ENCODE peak calls at places on chromosomes 5 and 9, in seven cellular contexts. V is HepG2, E is ovary, R is SK-N-SH, C is suprapubic skin, Z is stomach, K is GM12878. D is an unnamed sample.

GRCh38 chr5:125526940-125527339 is 780.5 kb upstream of the ZNF608 start:
- DNase-seq in V (no peak), E (no peak), R (no peak), C (no peak), Z (no peak), K (no peak), D (peak)

GRCh38 chr9:126907058-126907457 is 7.5 kb upstream of the RALGPS1 start:
- DNase-seq in V (no peak), E (no peak), R (no peak), C (no peak), Z (no peak), K (no peak), D (no peak)

GRCh38 chr9:89625721-89626687 is 21.2 kb downstream of the GADD45G start:
- DNase-seq in V (peak), E (no peak), R (no peak), C (no peak), Z (no peak), K (no peak), D (no peak)

GRCh38 chr5:103434057-103434456 is 128.5 kb downstream of the NUDT12 start:
- DNase-seq in V (no peak), E (no peak), R (no peak), C (no peak), Z (no peak), K (no peak), D (no peak)

GRCh38 chr5:17223375-17224185 is 6.1 kb downstream of the BASP1 start:
- DNase-seq in V (no peak), E (no peak), R (no peak), C (no peak), Z (no peak), K (no peak), D (no peak)

GRCh38 chr9:21326526-21327139 is 8.6 kb downstream of the KLHL9 start:
- DNase-seq in V (peak), E (no peak), R (peak), C (no peak), Z (no peak), K (peak), D (no peak)

GRCh38 chr5:60883229-60883628 is 39.2 kb upstream of the ELOVL7 start:
- DNase-seq in V (peak), E (no peak), R (peak), C (no peak), Z (no peak), K (no peak), D (no peak)

GRCh38 chr9:119955276-119955675 is 586.0 kb upstream of the BRINP1 start:
- DNase-seq in V (no peak), E (no peak), R (no peak), C (no peak), Z (no peak), K (no peak), D (no peak)

GRCh38 chr5:68593211-68593701 is 377.7 kb downstream of the PIK3R1 start:
- DNase-seq in V (no peak), E (no peak), R (no peak), C (no peak), Z (peak), K (no peak), D (no peak)

GRCh38 chr9:137811283-137811870 is 66.2 kb upstream of the CACNA1B start:
- DNase-seq in V (no peak), E (no peak), R (no peak), C (peak), Z (no peak), K (no peak), D (no peak)

GRCh38 chr5:128274441-128274840 is 190.9 kb downstream of the SLC12A2 start:
- DNase-seq in V (no peak), E (no peak), R (no peak), C (no peak), Z (no peak), K (no peak), D (no peak)

GRCh38 chr9:105672711-105673234 is 10.5 kb downstream of the TAL2 start:
- DNase-seq in V (no peak), E (no peak), R (no peak), C (no peak), Z (no peak), K (no peak), D (no peak)

GRCh38 chr5:179336126-179336870 is 9.0 kb downstream of the ADAMTS2 start:
- DNase-seq in V (no peak), E (no peak), R (no peak), C (no peak), Z (no peak), K (no peak), D (no peak)

GRCh38 chr5:65861830-65862241 is 64.5 kb upstream of the ERBIN start:
- DNase-seq in V (no peak), E (no peak), R (no peak), C (no peak), Z (no peak), K (no peak), D (no peak)

GRCh38 chr5:145479862-145480261 is 355.3 kb downstream of the PRELID2 start:
- DNase-seq in V (no peak), E (no peak), R (no peak), C (no peak), Z (no peak), K (no peak), D (no peak)

GRCh38 chr9:107739601-107740082 is 250.1 kb upstream of the KLF4 start:
- DNase-seq in V (no peak), E (peak), R (no peak), C (peak), Z (peak), K (no peak), D (peak)

GRCh38 chr5:96652769-96653455 is 9.3 kb upstream of the CAST start:
- DNase-seq in V (no peak), E (no peak), R (peak), C (no peak), Z (no peak), K (no peak), D (no peak)

GRCh38 chr5:135128361-135128760 is 94.3 kb upstream of the PITX1 start:
- DNase-seq in V (no peak), E (no peak), R (no peak), C (no peak), Z (no peak), K (no peak), D (no peak)

GRCh38 chr9:69078581-69078980 is 43.0 kb downstream of the FXN start:
- DNase-seq in V (no peak), E (no peak), R (no peak), C (no peak), Z (no peak), K (no peak), D (peak)

GRCh38 chr5:15587941-15588340 is 88.0 kb downstream of the FBXL7 start:
- DNase-seq in V (no peak), E (no peak), R (no peak), C (no peak), Z (no peak), K (no peak), D (no peak)

GRCh38 chr9:34145165-34145564 is 18.7 kb upstream of the DCAF12 start:
- DNase-seq in V (no peak), E (no peak), R (no peak), C (no peak), Z (no peak), K (no peak), D (no peak)

GRCh38 chr9:127567898-127568617 is 44.0 kb upstream of the STXBP1 start:
- DNase-seq in V (no peak), E (peak), R (peak), C (peak), Z (no peak), K (no peak), D (no peak)

GRCh38 chr9:120099064-120099463 is 480.9 kb downstream of the CDK5RAP2 start:
- DNase-seq in V (no peak), E (no peak), R (no peak), C (no peak), Z (no peak), K (no peak), D (no peak)

GRCh38 chr5:58930520-58930919 is 347.6 kb downstream of the RAB3C start:
- DNase-seq in V (no peak), E (no peak), R (no peak), C (no peak), Z (no peak), K (no peak), D (no peak)

GRCh38 chr5:58934629-58935097 is 351.8 kb downstream of the RAB3C start:
- DNase-seq in V (no peak), E (no peak), R (no peak), C (no peak), Z (no peak), K (no peak), D (no peak)

GRCh38 chr5:58933891-58934628 is 351.2 kb downstream of the RAB3C start:
- DNase-seq in V (no peak), E (no peak), R (no peak), C (no peak), Z (no peak), K (no peak), D (no peak)

GRCh38 chr5:58929726-58930125 is 346.9 kb downstream of the RAB3C start:
- DNase-seq in V (no peak), E (no peak), R (no peak), C (no peak), Z (no peak), K (no peak), D (no peak)

DNA sequence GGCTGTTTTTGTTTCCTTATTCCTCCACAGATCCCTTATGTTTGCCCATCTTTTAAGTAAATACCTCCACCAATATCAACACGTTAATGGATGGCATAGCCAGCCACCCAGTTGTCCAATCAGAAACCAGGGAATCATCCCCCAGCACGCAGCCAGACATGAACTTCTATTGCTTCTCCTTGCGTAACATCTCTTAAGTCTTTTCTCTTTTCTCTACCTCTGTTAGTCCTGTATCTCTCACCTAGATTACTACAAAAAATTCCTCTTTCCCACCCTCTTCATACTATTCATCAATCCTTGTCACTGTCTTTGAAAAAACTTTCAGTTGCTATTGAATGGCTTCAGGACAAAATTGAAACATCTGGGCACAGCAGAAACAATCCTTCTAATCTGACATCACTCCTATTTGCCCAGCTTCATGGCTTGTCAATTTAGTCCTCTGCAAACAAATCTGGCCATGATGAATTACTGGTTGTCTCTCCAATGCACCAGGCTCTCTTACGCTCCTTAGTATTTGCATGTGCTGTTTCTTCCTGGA is 349.3 kb downstream of the RAB3C start:
- DNase-seq in V (no peak), E (no peak), R (no peak), C (no peak), Z (no peak), K (no peak), D (no peak)
- TF ChIP-seq EP300 in V (no peak), E (no peak), R (no peak), C (no peak), Z (no peak), K (no peak), D (no peak)

DNA sequence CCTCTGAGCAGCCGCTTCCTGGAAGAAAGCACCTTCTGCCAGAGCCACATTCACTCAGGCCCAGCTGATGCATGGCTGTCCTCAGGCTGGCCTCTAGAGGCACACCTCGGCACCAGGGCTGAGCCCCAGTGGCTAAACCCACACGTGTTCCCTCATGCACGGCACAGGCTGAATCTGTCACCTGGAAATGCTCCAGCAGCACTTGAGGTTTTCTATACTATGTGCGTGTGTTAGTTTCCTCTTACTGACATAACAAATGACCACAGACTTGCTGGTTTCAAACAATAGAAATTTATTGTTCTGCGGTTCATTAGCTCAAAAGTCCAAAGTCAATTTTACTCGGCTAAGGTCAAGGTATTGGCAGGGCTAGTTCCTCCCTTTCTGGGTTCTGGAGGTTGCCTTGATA is 141.4 kb downstream of the LRRC70 start:
- DNase-seq in V (peak), E (no peak), R (peak), C (no peak), Z (peak), K (peak), D (no peak)
- TF ChIP-seq CTCF in V (peak), E (no peak), R (peak), C (no peak), Z (no peak), K (peak), D (no peak)

DNA sequence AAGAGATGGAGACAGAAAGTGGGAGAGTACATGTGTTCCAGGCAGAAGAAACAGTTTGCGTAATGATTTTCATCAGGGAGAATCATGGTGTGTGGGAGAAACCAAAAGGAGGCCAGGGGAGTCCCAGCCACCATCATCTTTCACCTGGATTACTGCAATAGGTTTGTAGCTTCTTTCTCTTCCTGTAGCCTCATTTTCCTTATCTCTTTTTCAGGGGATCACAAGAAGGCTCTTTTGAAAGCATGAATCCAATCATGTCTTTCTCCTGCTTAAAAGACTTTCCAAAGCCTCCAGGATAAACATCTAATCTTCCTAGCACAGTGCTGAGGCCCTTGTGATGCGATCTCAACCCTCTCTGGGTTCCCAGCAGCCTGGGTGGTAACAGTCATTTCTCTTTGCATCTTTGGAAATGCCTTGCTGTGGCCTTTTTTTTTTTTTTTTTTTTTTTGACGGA is 10.3 kb upstream of the GPBP1 start:
- DNase-seq in V (no peak), E (no peak), R (no peak), C (no peak), Z (no peak), K (no peak), D (no peak)
- TF ChIP-seq EP300 in V (no peak), E (no peak), R (no peak), C (no peak), Z (no peak), K (no peak), D (no peak)

GRCh38 chr9:37028425-37029031 is 5.5 kb downstream of the PAX5 start:
- DNase-seq in V (no peak), E (no peak), R (no peak), C (no peak), Z (no peak), K (no peak), D (no peak)

GRCh38 chr9:37027582-37028424 is 6.3 kb downstream of the PAX5 start:
- DNase-seq in V (peak), E (peak), R (peak), C (peak), Z (peak), K (peak), D (no peak)

GRCh38 chr9:37030591-37030939 is 3.5 kb downstream of the PAX5 start:
- DNase-seq in V (no peak), E (no peak), R (no peak), C (no peak), Z (no peak), K (no peak), D (no peak)

GRCh38 chr9:37029776-37030590 is 4.1 kb downstream of the PAX5 start:
- DNase-seq in V (no peak), E (no peak), R (no peak), C (no peak), Z (no peak), K (no peak), D (no peak)

DNA sequence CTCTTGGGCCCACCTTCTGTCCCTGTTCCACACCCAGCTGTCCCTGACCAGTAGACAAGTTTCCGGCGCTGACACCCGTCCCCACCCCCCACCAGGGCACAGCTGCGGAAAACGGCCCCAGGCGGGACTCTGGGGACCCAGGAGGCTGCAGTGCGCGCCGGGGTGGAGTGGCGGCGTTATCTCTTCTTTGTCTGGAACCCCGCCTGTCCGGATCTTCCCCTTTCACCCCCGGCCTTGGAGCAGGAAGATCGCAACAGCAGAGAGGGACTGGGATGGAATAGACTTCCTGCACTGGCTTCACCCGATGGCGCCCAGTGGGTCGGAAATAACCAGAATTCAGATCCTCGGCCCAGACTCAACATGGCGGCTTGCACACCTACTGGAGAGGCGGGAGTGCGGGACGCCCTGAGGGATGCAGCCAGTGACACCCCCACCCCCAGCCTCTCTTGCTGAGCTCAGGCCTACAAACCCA is 4.7 kb downstream of the PAX5 start:
- DNase-seq in V (no peak), E (no peak), R (no peak), C (no peak), Z (no peak), K (no peak), D (no peak)
- TF ChIP-seq CTCF in V (no peak), E (no peak), R (no peak), C (no peak), Z (no peak), K (no peak), D (no peak)

GRCh38 chr5:89560724-89561123 is 677.7 kb upstream of the MEF2C start:
- DNase-seq in V (no peak), E (no peak), R (no peak), C (no peak), Z (no peak), K (no peak), D (no peak)
- TF ChIP-seq EP300 in V (no peak), E (no peak), R (no peak), C (no peak), Z (no peak), K (no peak), D (no peak)

GRCh38 chr9:100690438-100690837 is 112.6 kb downstream of the CAVIN4 start:
- DNase-seq in V (no peak), E (no peak), R (no peak), C (no peak), Z (no peak), K (no peak), D (no peak)
- TF ChIP-seq CTCF in V (no peak), E (no peak), R (no peak), C (no peak), Z (no peak), K (no peak), D (no peak)

GRCh38 chr5:51384281-51384840 is 1.1 kb downstream of the ISL1 start:
- DNase-seq in V (no peak), E (no peak), R (peak), C (no peak), Z (no peak), K (no peak), D (no peak)
- TF ChIP-seq EP300 in V (no peak), E (no peak), R (no peak), C (no peak), Z (no peak), K (no peak), D (no peak)

DNA sequence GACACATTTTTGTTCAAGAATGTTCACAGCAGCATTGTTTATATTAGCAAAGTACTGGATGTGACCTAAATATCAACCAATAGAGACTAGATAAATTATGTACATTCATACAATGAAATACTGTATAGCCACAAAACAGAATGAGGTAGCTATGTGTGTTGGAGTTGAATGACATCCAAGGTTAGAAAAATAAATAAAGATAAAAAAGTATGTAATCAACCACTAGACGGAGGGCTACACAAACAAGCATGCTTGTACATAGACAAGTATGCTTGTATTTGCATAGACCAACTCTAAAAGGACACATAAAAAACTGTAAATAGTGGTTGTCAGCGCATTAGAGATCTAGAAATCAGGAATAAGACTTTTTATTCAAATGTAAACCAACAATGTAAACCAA is 3.0 kb downstream of the FEM1C start:
- DNase-seq in V (peak), E (no peak), R (no peak), C (no peak), Z (no peak), K (no peak), D (no peak)
- TF ChIP-seq CTCF in V (no peak), E (no peak), R (no peak), C (no peak), Z (no peak), K (peak), D (no peak)